ENCODE peak calls at places on chromosomes 6 and 20, in eight cellular contexts. D is NCI-H187; Y is ELR; T is mesothelial cell of epicardium; P is NCI-H82; I is hippocampal formation; A is heart left ventricle; W is stimulated activated CD4-positive, alpha-beta T cell treated with anti-CD3 and anti-CD28 coated beads, Interleukin-1b, Interleukin-23, amount 100 ng/mL, for 4 hours. C is an unnamed sample.

GRCh38 chr6:109204511-109204910 is 109.2 kb downstream of the CEP57L1 start:
- DNase-seq in T (no peak), W (no peak), P (no peak), I (no peak), A (no peak), D (no peak), Y (no peak), C (no peak)

GRCh38 chr6:143059616-143060353 is 904 bp upstream of the AIG1 start:
- DNase-seq in P (no peak), T (no peak), A (no peak), Y (peak), W (no peak), D (no peak), I (peak), C (peak)

GRCh38 chr6:35484921-35485392 is 11.9 kb downstream of the TEAD3 start:
- DNase-seq in D (no peak), T (no peak), W (no peak), P (no peak), Y (peak), I (no peak), A (no peak), C (no peak)

GRCh38 chr6:79797912-79798311 is 149.4 kb downstream of the ELOVL4 start:
- DNase-seq in D (peak), P (no peak), W (no peak), Y (no peak), T (no peak), I (no peak), A (no peak), C (no peak)

GRCh38 chr6:52435345-52435744 is 15.2 kb downstream of the EFHC1 start:
- DNase-seq in T (no peak), A (no peak), D (no peak), W (no peak), I (no peak), P (no peak), Y (no peak), C (no peak)

GRCh38 chr20:53394433-53394832 is 199.2 kb downstream of the ZNF217 start:
- DNase-seq in I (no peak), A (no peak), P (peak), D (no peak), T (no peak), W (no peak), Y (no peak), C (no peak)

GRCh38 chr20:14963262-14963663 is 625.9 kb upstream of the FLRT3 start:
- DNase-seq in P (peak), I (no peak), Y (no peak), T (no peak), A (no peak), D (no peak), W (no peak), C (no peak)

GRCh38 chr6:159969921-159970320 is 1.0 kb downstream of the IGF2R start:
- DNase-seq in A (peak), T (no peak), Y (peak), P (peak), D (no peak), W (no peak), I (peak), C (peak)

GRCh38 chr20:16290358-16290757 is 282.9 kb downstream of the KIF16B start:
- DNase-seq in A (no peak), T (no peak), D (no peak), I (no peak), W (no peak), Y (no peak), P (no peak), C (no peak)

GRCh38 chr6:52571099-52571755 is 5.6 kb downstream of the TRAM2 start:
- DNase-seq in D (no peak), P (peak), T (no peak), W (no peak), I (no peak), Y (no peak), A (no peak), C (no peak)

GRCh38 chr6:116975600-116975999 is 98.6 kb downstream of the RFX6 start:
- DNase-seq in I (no peak), P (peak), W (no peak), D (no peak), T (no peak), Y (peak), A (no peak), C (no peak)

GRCh38 chr6:92485487-92485886 is 933.9 kb downstream of the EPHA7 start:
- DNase-seq in P (no peak), D (no peak), I (no peak), A (no peak), Y (no peak), W (no peak), T (no peak), C (no peak)

GRCh38 chr6:147194652-147195403 is 9.4 kb upstream of the STXBP5 start:
- DNase-seq in P (no peak), D (no peak), Y (peak), I (no peak), A (no peak), W (no peak), T (no peak), C (no peak)

GRCh38 chr6:53426544-53427270 is 78.0 kb upstream of the ELOVL5 start:
- DNase-seq in A (no peak), D (no peak), P (no peak), W (no peak), Y (no peak), T (no peak), I (no peak), C (no peak)

GRCh38 chr20:63212393-63212730 is 3.6 kb downstream of the YTHDF1 start:
- DNase-seq in W (no peak), T (no peak), A (no peak), I (no peak), Y (no peak), D (no peak), P (no peak), C (no peak)

GRCh38 chr6:16769131-16769985 is 8.1 kb upstream of the ATXN1 start:
- DNase-seq in I (no peak), P (peak), W (peak), T (no peak), D (no peak), A (peak), Y (peak), C (peak)

GRCh38 chr6:89353702-89354392 is 1.3 kb upstream of the UBE2J1 start:
- DNase-seq in I (no peak), W (no peak), T (no peak), A (no peak), Y (no peak), D (no peak), P (peak), C (no peak)

GRCh38 chr6:165987483-165988305 is 180.0 kb downstream of the TBXT start:
- DNase-seq in W (no peak), A (peak), P (no peak), D (no peak), T (no peak), I (peak), Y (peak), C (peak)

GRCh38 chr6:45658396-45658795 is 280.7 kb upstream of the SUPT3H start:
- DNase-seq in A (no peak), T (no peak), W (no peak), I (no peak), Y (no peak), P (no peak), D (no peak), C (no peak)

GRCh38 chr6:107820571-107821261 is 3.4 kb downstream of the SCML4 start:
- DNase-seq in T (no peak), W (no peak), Y (peak), I (peak), P (peak), D (no peak), A (no peak), C (peak)

GRCh38 chr6:43951063-43951755 is 176.0 kb downstream of the MRPL14 start:
- DNase-seq in D (no peak), T (no peak), Y (peak), W (no peak), P (peak), A (peak), I (no peak), C (no peak)

GRCh38 chr20:19885981-19886665 is 128.1 kb downstream of the RIN2 start:
- DNase-seq in W (no peak), P (peak), A (peak), I (no peak), D (no peak), T (no peak), Y (peak), C (no peak)

GRCh38 chr6:4401408-4402367 is 266.3 kb upstream of the ECI2 start:
- DNase-seq in P (no peak), I (no peak), Y (peak), T (no peak), A (no peak), D (no peak), W (no peak), C (no peak)